ENCODE peak calls at places on chromosome 2, in five cellular contexts. U is HepG2, K is K562, V is ovary, S is tibial nerve. W is an unnamed sample.

GRCh38 chr2:11389551-11390528 is 45.4 kb upstream of the ROCK2 start:
- DNase-seq in V (no peak), S (no peak), U (peak; percentile 93), K (no peak), W (no peak)

GRCh38 chr2:11807156-11808015 is 61.0 kb downstream of the LPIN1 start:
- DNase-seq in U (no peak), V (no peak), S (no peak), K (no peak), W (no peak)

GRCh38 chr2:235049069-235049468 is 97.3 kb downstream of the SH3BP4 start:
- DNase-seq in U (no peak), K (no peak), V (no peak), S (no peak), W (no peak)

GRCh38 chr2:191665286-191665685 is 12.7 kb upstream of the NABP1 start:
- DNase-seq in V (no peak), S (no peak), K (no peak), U (peak; percentile 16), W (no peak)

GRCh38 chr2:207879536-207879935 is 109.8 kb upstream of the FZD5 start:
- DNase-seq in U (peak; percentile 80), S (no peak), K (no peak), V (no peak), W (no peak)

GRCh38 chr2:135952891-135953290 is 32.5 kb downstream of the DARS1 start:
- DNase-seq in K (no peak), U (no peak), V (no peak), S (no peak), W (no peak)

GRCh38 chr2:9004338-9005204 is 1.1 kb upstream of the MBOAT2 start:
- DNase-seq in K (peak; percentile 57), S (no peak), V (no peak), U (no peak), W (no peak)

GRCh38 chr2:84919885-84920580 is 14.6 kb downstream of the TMSB10 start:
- DNase-seq in U (peak; percentile 95), S (peak; percentile 64), V (peak; percentile 72), K (peak; percentile 81), W (no peak)

GRCh38 chr2:96103388-96103705 is 13.0 kb downstream of the ADRA2B start:
- DNase-seq in U (no peak), V (no peak), S (no peak), K (no peak), W (peak; percentile 8)

GRCh38 chr2:65549262-65550036 is 117.0 kb upstream of the SPRED2 start:
- DNase-seq in U (no peak), K (no peak), S (no peak), V (no peak), W (no peak)

GRCh38 chr2:221943078-221943810 is 355.6 kb downstream of the PAX3 start:
- DNase-seq in U (no peak), V (peak; percentile 74), S (peak; percentile 67), K (no peak), W (no peak)

GRCh38 chr2:45845058-45845457 is 193.6 kb downstream of the PRKCE start:
- DNase-seq in U (no peak), K (no peak), V (no peak), S (no peak), W (no peak)

GRCh38 chr2:161078211-161078539 is 82.1 kb upstream of the TANK start:
- DNase-seq in S (no peak), U (no peak), K (no peak), V (no peak), W (no peak)

GRCh38 chr2:108267117-108267516 is 21.6 kb upstream of the SULT1C2 start:
- DNase-seq in V (no peak), K (no peak), U (no peak), S (peak; percentile 56), W (peak; percentile 34)

GRCh38 chr2:165440367-165440766 is 29.1 kb upstream of the CSRNP3 start:
- DNase-seq in S (peak; percentile 5), V (no peak), U (no peak), K (no peak), W (no peak)

GRCh38 chr2:226758886-226759660 is 40.5 kb downstream of the IRS1 start:
- DNase-seq in U (no peak), K (no peak), S (peak; percentile 24), V (no peak), W (no peak)

GRCh38 chr2:109213646-109214417 is 84.8 kb downstream of the SH3RF3 start:
- DNase-seq in V (no peak), S (no peak), U (no peak), K (peak; percentile 53), W (no peak)

GRCh38 chr2:116133563-116133962 is 1680.9 kb upstream of the DDX18 start:
- DNase-seq in S (no peak), K (no peak), U (no peak), V (no peak), W (peak; percentile 60)

DNA sequence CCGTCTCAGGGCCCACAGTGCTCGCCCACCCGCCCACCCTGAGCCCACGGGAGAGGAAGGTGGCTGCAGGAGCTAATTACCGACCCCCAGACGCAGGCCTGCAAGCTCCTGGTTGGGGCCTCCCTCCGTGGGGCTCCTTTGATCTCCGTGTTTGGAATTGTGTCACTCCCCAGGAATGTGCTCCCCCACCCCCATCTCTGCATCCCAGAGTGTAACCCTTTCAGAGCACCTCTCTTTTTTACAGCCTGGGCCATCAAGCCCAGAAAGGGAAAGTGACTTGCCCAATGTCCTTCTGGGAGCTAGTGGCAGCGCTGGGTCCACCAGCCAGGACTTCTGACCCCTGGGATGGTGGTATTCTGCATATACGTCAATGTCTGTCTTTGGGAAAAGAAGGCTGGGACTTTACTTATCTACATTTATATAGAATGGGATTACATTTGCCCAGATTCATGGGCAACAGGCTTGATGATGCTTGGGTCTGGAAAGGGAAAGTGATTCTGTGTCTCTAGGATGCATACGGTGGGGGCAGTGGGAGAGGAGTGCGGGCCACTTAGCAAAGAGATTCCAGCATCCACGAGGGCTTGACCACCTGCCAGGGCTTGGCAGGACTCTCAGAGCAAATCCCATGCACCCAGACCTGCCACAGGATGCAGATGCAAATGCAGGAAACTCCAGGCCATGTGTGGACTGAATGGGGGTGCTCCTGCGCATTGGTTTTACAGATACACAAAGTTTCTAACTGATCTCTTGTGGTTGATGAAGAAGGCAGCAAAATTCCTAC is 334.9 kb downstream of the CYRIA start:
- DNase-seq in U (peak; percentile 84), K (no peak), V (no peak), S (no peak), W (no peak)
- TF ChIP-seq EP300 in U (peak; percentile 68), K (no peak), V (no peak), S (no peak), W (no peak)

DNA sequence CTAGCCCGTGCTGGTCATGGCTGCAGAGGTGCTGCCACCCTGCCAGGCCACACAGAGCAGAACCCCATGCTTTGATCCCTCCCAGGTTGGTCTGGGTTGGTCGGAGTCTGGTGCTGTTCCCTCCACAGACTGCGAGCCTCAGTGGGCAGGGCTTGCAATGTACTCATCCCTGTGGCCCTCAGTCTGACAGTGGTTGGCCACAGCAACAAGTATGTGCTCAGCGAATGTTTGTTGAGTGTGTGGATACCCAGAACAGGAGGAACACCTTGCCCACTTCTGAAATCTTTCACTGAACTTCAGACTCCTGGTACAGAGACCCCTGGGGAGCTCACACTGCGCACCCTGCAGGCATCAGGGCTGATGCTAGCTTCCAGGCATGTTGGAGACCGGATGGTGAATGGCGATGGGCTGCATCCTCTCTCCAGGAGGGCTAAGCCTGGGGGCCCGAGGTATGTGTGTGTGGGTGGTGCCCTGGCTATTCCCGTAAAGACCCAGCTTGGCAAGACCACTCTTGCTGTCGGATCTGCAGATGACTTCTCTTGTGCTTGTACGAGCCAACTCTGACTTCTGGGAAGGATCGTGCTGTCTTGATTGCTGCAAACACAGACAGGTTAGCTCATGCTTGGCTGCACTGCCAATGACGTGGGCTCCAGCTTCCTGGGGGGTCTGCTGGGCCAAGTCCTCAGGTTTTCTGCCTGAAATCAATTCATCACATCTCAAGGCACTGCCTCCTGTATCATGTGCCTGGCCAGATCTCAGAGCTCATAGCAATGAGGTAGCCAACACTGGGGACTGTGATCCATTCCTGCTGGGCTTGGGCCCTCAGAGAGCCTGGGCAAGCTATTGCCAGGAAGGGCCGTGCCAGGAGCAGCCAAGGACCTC is 43.7 kb downstream of the RHOB start:
- DNase-seq in K (no peak), U (no peak), V (peak; percentile 73), S (peak; percentile 60), W (no peak)
- TF ChIP-seq EP300 in K (no peak), U (no peak), V (no peak), S (no peak), W (no peak)

DNA sequence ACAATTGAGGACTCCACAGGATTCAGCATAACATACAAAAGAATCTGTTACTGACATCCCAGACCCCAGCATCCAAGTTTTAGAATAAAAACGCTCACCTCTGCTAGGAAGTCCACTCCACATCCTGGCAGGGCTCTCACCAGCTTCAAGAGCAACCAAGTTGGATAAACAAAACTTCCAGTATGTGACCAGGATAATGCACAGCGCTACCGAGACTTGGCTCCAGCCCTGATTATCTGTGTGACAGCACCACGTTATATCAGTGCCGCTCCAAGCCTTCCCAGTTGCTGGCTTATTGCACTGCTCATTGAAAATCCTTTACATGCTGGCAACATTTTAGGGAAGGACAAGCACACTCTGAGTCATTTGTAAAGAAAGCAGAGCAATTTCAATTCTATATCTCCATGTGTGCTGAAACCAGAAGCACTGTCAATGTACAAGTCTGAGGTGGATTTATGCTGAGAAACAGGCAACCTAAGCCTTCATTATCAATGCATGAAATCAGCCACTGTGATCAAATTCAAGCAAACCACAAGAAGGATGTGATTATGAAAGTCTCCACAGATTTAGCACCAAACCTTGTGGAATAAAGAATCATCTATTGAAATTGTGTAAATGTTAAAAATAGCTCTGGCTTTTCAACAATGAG is 115.7 kb downstream of the ZNF385B start:
- DNase-seq in S (no peak), K (no peak), U (no peak), V (no peak), W (peak; percentile 51)
- TF ChIP-seq EP300 in S (no peak), K (no peak), U (no peak), V (no peak), W (no peak)

DNA sequence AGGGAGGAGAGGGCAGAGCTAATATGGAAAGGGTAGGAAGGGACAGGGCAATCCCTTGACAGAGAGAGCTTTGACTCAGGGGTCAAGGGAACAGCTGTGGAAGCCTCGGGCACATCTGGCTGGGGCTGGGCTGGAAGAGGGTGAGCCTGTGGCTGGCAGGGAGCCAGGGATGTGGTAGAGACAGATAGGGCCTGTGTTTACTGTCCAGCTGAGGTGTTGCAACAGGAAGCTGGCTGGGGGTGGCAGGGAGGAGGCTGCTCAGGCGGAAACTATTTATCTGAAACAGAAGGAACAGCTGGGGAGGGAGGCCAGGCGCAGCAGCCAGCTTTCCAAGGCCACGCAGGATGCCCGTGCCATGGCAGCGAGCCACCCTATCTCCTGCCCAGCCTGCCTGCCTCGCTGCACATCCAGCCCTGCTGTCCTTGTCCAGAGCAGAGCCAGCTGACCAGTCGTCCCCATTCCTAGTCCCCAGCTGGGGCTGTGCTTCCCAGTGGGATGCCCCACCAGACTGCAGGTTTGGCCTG is 264.7 kb downstream of the CYP26B1 start:
- DNase-seq in K (peak; percentile 95), S (peak; percentile 79), V (peak; percentile 40), U (peak; percentile 94), W (peak; percentile 73)
- TF ChIP-seq EP300 in K (peak; percentile 97), S (no peak), V (no peak), U (peak; percentile 91), W (no peak)

DNA sequence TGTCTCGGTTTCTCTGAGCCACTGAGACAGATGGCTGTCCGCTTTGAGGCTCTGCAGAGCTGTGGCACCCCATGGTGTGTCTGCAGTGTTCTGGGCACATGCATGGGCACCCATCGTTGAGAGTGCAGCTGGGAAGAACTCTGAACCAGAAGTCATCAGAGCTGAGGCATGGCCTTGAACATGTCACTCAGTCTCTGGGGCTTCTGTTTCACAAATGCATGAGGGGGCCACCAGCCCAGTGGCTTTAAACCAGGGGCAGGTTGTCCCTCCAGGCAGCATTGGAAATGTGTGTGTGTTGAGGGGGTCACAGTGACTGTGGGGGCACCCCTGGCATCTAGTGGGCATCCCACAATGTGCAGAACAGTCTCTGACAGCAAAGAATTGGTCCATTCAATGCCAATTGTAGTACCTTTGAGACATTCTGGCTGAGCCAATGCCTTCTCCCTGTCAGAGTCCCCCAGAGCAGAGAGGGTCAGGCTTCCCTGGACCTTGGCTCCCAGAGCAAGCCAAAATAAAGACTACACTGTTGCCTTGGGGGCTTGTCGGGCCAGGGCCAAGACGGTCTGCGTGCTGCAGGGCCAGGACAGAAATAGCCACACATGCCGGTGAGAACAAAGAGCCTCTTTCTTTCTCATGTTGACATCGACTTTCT is 9.3 kb upstream of the PSMD1 start:
- DNase-seq in S (no peak), K (no peak), V (no peak), U (peak; percentile 79), W (no peak)
- TF ChIP-seq EP300 in S (peak; percentile 47), K (no peak), V (no peak), U (peak; percentile 78), W (no peak)

W was measured in upper lobe of left lung.